ENCODE peak calls at places on chromosomes 12 and 14, in six cellular contexts. One of them, this sample, is unnamed.
A peak's percentile ranks its signal among the peaks of the same experiment; 100 is the strongest.

GRCh38 chr12:50121636-50122035 is 9.6 kb downstream of the COX14 start:
- DNase-seq in fibroblast of lung: no peak
- DNase-seq in ovary: no peak
- DNase-seq in pancreas: no peak
- DNase-seq in colonic mucosa: no peak
- DNase-seq in SJCRH30: no peak
- DNase-seq in this sample: no peak

GRCh38 chr12:102917026-102917787 is at the start of gene PAH:
- DNase-seq in pancreas: peak; percentile 76
- DNase-seq in colonic mucosa: peak; percentile 17
- DNase-seq in SJCRH30: no peak
- DNase-seq in ovary: peak; percentile 15
- DNase-seq in fibroblast of lung: no peak
- DNase-seq in this sample: peak; percentile 8

GRCh38 chr12:107361970-107362369 is 268.6 kb upstream of the CRY1 start:
- DNase-seq in ovary: no peak
- DNase-seq in pancreas: no peak
- DNase-seq in colonic mucosa: no peak
- DNase-seq in SJCRH30: no peak
- DNase-seq in fibroblast of lung: no peak
- DNase-seq in this sample: no peak

GRCh38 chr12:3684449-3685051 is 68.4 kb downstream of the CRACR2A start:
- DNase-seq in ovary: peak; percentile 47
- DNase-seq in colonic mucosa: no peak
- DNase-seq in SJCRH30: no peak
- DNase-seq in fibroblast of lung: no peak
- DNase-seq in pancreas: no peak
- DNase-seq in this sample: peak; percentile 75

GRCh38 chr12:116381744-116382455 is 104.4 kb upstream of the MED13L start:
- DNase-seq in fibroblast of lung: peak; percentile 99
- DNase-seq in SJCRH30: peak; percentile 45
- DNase-seq in colonic mucosa: no peak
- DNase-seq in ovary: no peak
- DNase-seq in pancreas: no peak
- DNase-seq in this sample: peak; percentile 40

GRCh38 chr14:92928258-92928629 is 5.3 kb downstream of the CHGA start:
- DNase-seq in colonic mucosa: no peak
- DNase-seq in SJCRH30: no peak
- DNase-seq in pancreas: no peak
- DNase-seq in ovary: no peak
- DNase-seq in fibroblast of lung: no peak
- DNase-seq in this sample: no peak

GRCh38 chr12:100687686-100688085 is 106.9 kb upstream of the ANO4 start:
- DNase-seq in ovary: no peak
- DNase-seq in fibroblast of lung: no peak
- DNase-seq in colonic mucosa: no peak
- DNase-seq in pancreas: no peak
- DNase-seq in SJCRH30: no peak
- DNase-seq in this sample: no peak

GRCh38 chr12:122452701-122453285 is 30.3 kb upstream of the CLIP1 start:
- DNase-seq in ovary: no peak
- DNase-seq in colonic mucosa: no peak
- DNase-seq in pancreas: peak; percentile 7
- DNase-seq in fibroblast of lung: no peak
- DNase-seq in SJCRH30: no peak
- DNase-seq in this sample: no peak

GRCh38 chr12:76595056-76595455 is 35.5 kb upstream of the OSBPL8 start:
- DNase-seq in ovary: no peak
- DNase-seq in fibroblast of lung: peak; percentile 35
- DNase-seq in colonic mucosa: no peak
- DNase-seq in SJCRH30: no peak
- DNase-seq in pancreas: no peak
- DNase-seq in this sample: no peak

GRCh38 chr14:28761438-28762289 is 4.9 kb upstream of the FOXG1 start:
- DNase-seq in pancreas: no peak
- DNase-seq in colonic mucosa: no peak
- DNase-seq in ovary: no peak
- DNase-seq in SJCRH30: no peak
- DNase-seq in fibroblast of lung: no peak
- DNase-seq in this sample: no peak

GRCh38 chr12:122790393-122791075 is 16.2 kb downstream of the CCDC62 start:
- DNase-seq in colonic mucosa: no peak
- DNase-seq in fibroblast of lung: peak; percentile 56
- DNase-seq in pancreas: no peak
- DNase-seq in SJCRH30: no peak
- DNase-seq in ovary: no peak
- DNase-seq in this sample: no peak

GRCh38 chr12:56206373-56207166 is 15.2 kb downstream of the RNF41 start:
- DNase-seq in SJCRH30: peak; percentile 50
- DNase-seq in colonic mucosa: peak; percentile 77
- DNase-seq in pancreas: no peak
- DNase-seq in ovary: peak; percentile 31
- DNase-seq in fibroblast of lung: peak; percentile 54
- DNase-seq in this sample: peak; percentile 83

GRCh38 chr12:33710548-33710947 is 270.9 kb upstream of the SYT10 start:
- DNase-seq in pancreas: no peak
- DNase-seq in ovary: no peak
- DNase-seq in colonic mucosa: no peak
- DNase-seq in fibroblast of lung: no peak
- DNase-seq in SJCRH30: no peak
- DNase-seq in this sample: no peak

GRCh38 chr12:33703221-33703620 is 263.6 kb upstream of the SYT10 start:
- DNase-seq in SJCRH30: no peak
- DNase-seq in colonic mucosa: no peak
- DNase-seq in ovary: no peak
- DNase-seq in fibroblast of lung: no peak
- DNase-seq in pancreas: no peak
- DNase-seq in this sample: no peak

GRCh38 chr12:33706927-33707326 is 267.3 kb upstream of the SYT10 start:
- DNase-seq in SJCRH30: no peak
- DNase-seq in fibroblast of lung: no peak
- DNase-seq in ovary: no peak
- DNase-seq in colonic mucosa: no peak
- DNase-seq in pancreas: no peak
- DNase-seq in this sample: no peak

GRCh38 chr12:33708935-33709334 is 269.3 kb upstream of the SYT10 start:
- DNase-seq in SJCRH30: no peak
- DNase-seq in colonic mucosa: no peak
- DNase-seq in pancreas: no peak
- DNase-seq in ovary: no peak
- DNase-seq in fibroblast of lung: no peak
- DNase-seq in this sample: no peak
- H3K27ac ChIP-seq in SJCRH30: no peak overlapping the region
- H3K27ac ChIP-seq in colonic mucosa: no peak overlapping the region
- H3K27ac ChIP-seq in pancreas: no peak overlapping the region
- H3K27ac ChIP-seq in ovary: no peak overlapping the region
- H3K27ac ChIP-seq in fibroblast of lung: no peak overlapping the region
- H3K27ac ChIP-seq in this sample: no peak overlapping the region

GRCh38 chr14:93970589-93970966 is 5.8 kb downstream of the ASB2 start:
- DNase-seq in SJCRH30: no peak
- DNase-seq in colonic mucosa: no peak
- DNase-seq in pancreas: peak; percentile 70
- DNase-seq in ovary: no peak
- DNase-seq in fibroblast of lung: no peak
- DNase-seq in this sample: peak; percentile 17
- H3K27ac ChIP-seq in SJCRH30: no peak overlapping the region
- H3K27ac ChIP-seq in colonic mucosa: peak overlapping the region; percentile 25
- H3K27ac ChIP-seq in pancreas: no peak overlapping the region
- H3K27ac ChIP-seq in ovary: no peak overlapping the region
- H3K27ac ChIP-seq in fibroblast of lung: no peak overlapping the region
- H3K27ac ChIP-seq in this sample: no peak overlapping the region

GRCh38 chr12:5168148-5168547 is 124.5 kb downstream of the KCNA5 start:
- DNase-seq in ovary: no peak
- DNase-seq in colonic mucosa: no peak
- DNase-seq in fibroblast of lung: no peak
- DNase-seq in pancreas: no peak
- DNase-seq in SJCRH30: no peak
- DNase-seq in this sample: no peak

GRCh38 chr12:5163661-5164060 is 120.0 kb downstream of the KCNA5 start:
- DNase-seq in pancreas: no peak
- DNase-seq in SJCRH30: no peak
- DNase-seq in ovary: no peak
- DNase-seq in fibroblast of lung: peak; percentile 70
- DNase-seq in colonic mucosa: no peak
- DNase-seq in this sample: no peak

GRCh38 chr12:5165296-5165970 is 121.8 kb downstream of the KCNA5 start:
- DNase-seq in fibroblast of lung: no peak
- DNase-seq in pancreas: no peak
- DNase-seq in ovary: no peak
- DNase-seq in SJCRH30: no peak
- DNase-seq in colonic mucosa: no peak
- DNase-seq in this sample: peak; percentile 84

GRCh38 chr12:5170894-5171293 is 127.2 kb downstream of the KCNA5 start:
- DNase-seq in pancreas: no peak
- DNase-seq in SJCRH30: no peak
- DNase-seq in fibroblast of lung: no peak
- DNase-seq in colonic mucosa: no peak
- DNase-seq in ovary: no peak
- DNase-seq in this sample: no peak

GRCh38 chr12:5166976-5167375 is 123.3 kb downstream of the KCNA5 start:
- DNase-seq in colonic mucosa: no peak
- DNase-seq in ovary: no peak
- DNase-seq in pancreas: no peak
- DNase-seq in SJCRH30: peak; percentile 17
- DNase-seq in fibroblast of lung: peak; percentile 98
- DNase-seq in this sample: no peak
- H3K27ac ChIP-seq in colonic mucosa: no peak overlapping the region
- H3K27ac ChIP-seq in ovary: no peak overlapping the region
- H3K27ac ChIP-seq in pancreas: no peak overlapping the region
- H3K27ac ChIP-seq in SJCRH30: no peak overlapping the region
- H3K27ac ChIP-seq in fibroblast of lung: peak overlapping the region; percentile 35
- H3K27ac ChIP-seq in this sample: no peak overlapping the region

GRCh38 chr12:5439333-5439732 is 7.4 kb downstream of the NTF3 start:
- DNase-seq in ovary: no peak
- DNase-seq in SJCRH30: no peak
- DNase-seq in pancreas: no peak
- DNase-seq in colonic mucosa: no peak
- DNase-seq in fibroblast of lung: no peak
- DNase-seq in this sample: no peak
- H3K27ac ChIP-seq in ovary: no peak overlapping the region
- H3K27ac ChIP-seq in SJCRH30: no peak overlapping the region
- H3K27ac ChIP-seq in pancreas: no peak overlapping the region
- H3K27ac ChIP-seq in colonic mucosa: no peak overlapping the region
- H3K27ac ChIP-seq in fibroblast of lung: no peak overlapping the region
- H3K27ac ChIP-seq in this sample: no peak overlapping the region

DNA sequence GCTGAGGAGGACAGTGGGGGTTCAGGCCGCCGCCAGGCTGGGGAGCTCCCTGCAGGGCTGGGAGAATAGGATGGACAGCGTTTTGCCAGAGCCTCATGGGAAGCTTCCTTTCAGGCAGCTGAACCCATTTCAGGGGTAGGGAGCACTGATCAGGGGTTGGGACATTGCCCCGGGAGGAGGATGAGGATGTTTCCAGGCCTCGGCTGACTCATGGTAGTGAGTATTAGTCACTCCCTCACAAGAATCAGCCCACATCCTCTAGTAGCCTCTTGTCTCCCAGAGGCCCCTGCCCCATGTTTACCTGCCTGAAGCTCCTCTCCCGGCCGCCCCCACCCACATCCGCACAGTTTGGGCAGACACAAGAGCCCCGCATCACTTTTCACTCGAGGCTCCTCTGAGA is 89.8 kb downstream of the ZFP36L1 start:
- DNase-seq in colonic mucosa: no peak
- DNase-seq in fibroblast of lung: peak; percentile 84
- DNase-seq in pancreas: no peak
- DNase-seq in SJCRH30: no peak
- DNase-seq in ovary: no peak
- DNase-seq in this sample: no peak
- H3K27ac ChIP-seq in colonic mucosa: no peak overlapping the region
- H3K27ac ChIP-seq in fibroblast of lung: no peak overlapping the region
- H3K27ac ChIP-seq in pancreas: no peak overlapping the region
- H3K27ac ChIP-seq in SJCRH30: no peak overlapping the region
- H3K27ac ChIP-seq in ovary: no peak overlapping the region
- H3K27ac ChIP-seq in this sample: no peak overlapping the region

This sample was measured in WERI-Rb-1.